ENCODE peak calls at places on chromosomes 13 and 19, in six cellular contexts. O is T-helper 2 cell, S is LHCN-M2, F is fibroblast of the conjunctiva, J is spleen, A is kidney. I is an unnamed sample.

GRCh38 chr19:7931221-7932061 is 5.5 kb upstream of the CTXN1 start:
- DNase-seq in O (no peak), S (no peak), F (no peak), J (peak), A (peak), I (no peak)

GRCh38 chr19:2627855-2628254 is 74.6 kb downstream of the GNG7 start:
- DNase-seq in O (no peak), S (peak), F (no peak), J (no peak), A (no peak), I (no peak)

GRCh38 chr19:54459282-54460229 is 4.0 kb downstream of the LENG9 start:
- DNase-seq in O (no peak), S (no peak), F (no peak), J (no peak), A (peak), I (no peak)

GRCh38 chr13:79338343-79338742 is 67.7 kb downstream of the RBM26 start:
- DNase-seq in O (no peak), S (no peak), F (no peak), J (no peak), A (no peak), I (no peak)

GRCh38 chr13:95245072-95245471 is 56.2 kb downstream of the ABCC4 start:
- DNase-seq in O (no peak), S (no peak), F (no peak), J (no peak), A (no peak), I (no peak)

GRCh38 chr19:32387701-32388392 is 17.7 kb upstream of the DPY19L3 start:
- DNase-seq in O (no peak), S (peak), F (peak), J (no peak), A (no peak), I (no peak)

GRCh38 chr19:21593934-21594844 is 88.8 kb downstream of the ZNF429 start:
- DNase-seq in O (no peak), S (no peak), F (no peak), J (no peak), A (no peak), I (no peak)

GRCh38 chr13:43132911-43133310 is 109.5 kb downstream of the DNAJC15 start:
- DNase-seq in O (no peak), S (peak), F (no peak), J (no peak), A (no peak), I (no peak)

GRCh38 chr19:48329167-48329891 is 4.0 kb downstream of the EMP3 start:
- DNase-seq in O (no peak), S (peak), F (no peak), J (no peak), A (no peak), I (peak)

I was measured in Kasumi-1.